ENCODE peak calls at places on chromosomes 1 and 21, in seven cellular contexts. Q is HCT116, T is SK-N-SH, W is K562, D is GM12878, X is H1, E is HepG2. A is an unnamed sample.

GRCh38 chr1:171984850-171985485 is 143.7 kb downstream of the DNM3 start:
- DNase-seq in Q (peak), T (peak), W (peak), D (no peak), X (no peak), E (peak), A (peak)

GRCh38 chr1:12127206-12127810 is 39.5 kb upstream of the TNFRSF1B start:
- DNase-seq in Q (no peak), T (no peak), W (no peak), D (no peak), X (no peak), E (no peak), A (no peak)

GRCh38 chr1:226702318-226702956 is 36.6 kb downstream of the ITPKB start:
- DNase-seq in Q (no peak), T (no peak), W (no peak), D (no peak), X (no peak), E (no peak), A (no peak)

GRCh38 chr1:226637147-226637935 is 88.8 kb downstream of the STUM start:
- DNase-seq in Q (no peak), T (no peak), W (peak), D (no peak), X (no peak), E (peak), A (no peak)

GRCh38 chr21:33661146-33661545 is 18.8 kb downstream of the ITSN1 start:
- DNase-seq in Q (no peak), T (no peak), W (no peak), D (no peak), X (no peak), E (no peak), A (no peak)

GRCh38 chr21:24738063-24738462 is 869.2 kb downstream of the MRPL39 start:
- DNase-seq in Q (no peak), T (no peak), W (no peak), D (no peak), X (no peak), E (no peak), A (no peak)

GRCh38 chr1:116286541-116286971 is 86.5 kb upstream of the ATP1A1 start:
- DNase-seq in Q (no peak), T (no peak), W (no peak), D (no peak), X (no peak), E (peak), A (no peak)

GRCh38 chr1:156705918-156706646 is 699 bp upstream of the CRABP2 start:
- DNase-seq in Q (no peak), T (peak), W (peak), D (no peak), X (peak), E (peak), A (peak)

GRCh38 chr1:156054500-156055342 is at the start of gene LAMTOR2:
- DNase-seq in Q (peak), T (peak), W (peak), D (peak), X (peak), E (peak), A (peak)

GRCh38 chr1:192476802-192477298 is 98.7 kb upstream of the RGS1 start:
- DNase-seq in Q (no peak), T (no peak), W (no peak), D (peak), X (no peak), E (no peak), A (no peak)

GRCh38 chr21:35843911-35844667 is 216.2 kb downstream of the SETD4 start:
- DNase-seq in Q (no peak), T (no peak), W (no peak), D (no peak), X (no peak), E (no peak), A (no peak)

GRCh38 chr1:163084330-163084729 is 15.2 kb downstream of the RGS4 start:
- DNase-seq in Q (no peak), T (no peak), W (no peak), D (no peak), X (no peak), E (no peak), A (no peak)

GRCh38 chr21:46122758-46123683 is 25.1 kb downstream of the COL6A2 start:
- DNase-seq in Q (no peak), T (peak), W (no peak), D (no peak), X (no peak), E (no peak), A (no peak)

GRCh38 chr1:203663294-203663693 is 36.7 kb downstream of the ATP2B4 start:
- DNase-seq in Q (peak), T (no peak), W (no peak), D (no peak), X (no peak), E (no peak), A (no peak)

GRCh38 chr1:46202975-46203737 is at the start of gene LURAP1:
- DNase-seq in Q (no peak), T (peak), W (peak), D (no peak), X (peak), E (no peak), A (peak)

GRCh38 chr1:203479646-203480045 is 4.0 kb downstream of the PRELP start:
- DNase-seq in Q (no peak), T (no peak), W (no peak), D (no peak), X (no peak), E (no peak), A (no peak)

GRCh38 chr1:196674908-196675307 is 23.1 kb downstream of the CFH start:
- DNase-seq in Q (no peak), T (no peak), W (no peak), D (no peak), X (no peak), E (no peak), A (peak)

GRCh38 chr1:166184897-166185296 is 18.1 kb upstream of the FAM78B start:
- DNase-seq in Q (no peak), T (no peak), W (no peak), D (no peak), X (no peak), E (no peak), A (no peak)
- TF ChIP-seq JUND in Q (no peak), T (no peak), W (no peak), D (no peak), X (no peak), E (no peak), A (no peak)

DNA sequence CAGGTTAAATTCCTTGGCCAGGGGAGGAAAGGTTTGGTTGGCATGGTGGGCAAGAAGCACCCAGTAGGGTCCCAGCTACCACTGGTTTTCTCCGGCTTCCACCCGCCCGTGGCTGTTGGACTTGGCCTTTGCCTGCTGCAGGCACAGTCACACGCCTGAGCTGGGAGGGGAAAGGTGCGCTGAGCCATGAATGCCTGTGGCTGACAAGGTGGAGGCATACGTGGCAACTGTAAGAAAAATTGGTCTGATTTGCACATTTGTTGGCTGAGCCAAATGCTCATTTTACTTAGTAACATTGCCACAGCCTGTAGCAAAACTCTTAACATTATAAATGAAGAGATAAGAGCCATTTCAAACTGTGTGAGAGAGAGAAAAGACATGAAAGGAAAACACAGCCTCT is 191.6 kb downstream of the PTPRC start:
- DNase-seq in Q (no peak), T (no peak), W (no peak), D (no peak), X (no peak), E (no peak), A (no peak)
- TF ChIP-seq JUND in Q (no peak), T (no peak), W (no peak), D (no peak), X (no peak), E (no peak), A (no peak)

DNA sequence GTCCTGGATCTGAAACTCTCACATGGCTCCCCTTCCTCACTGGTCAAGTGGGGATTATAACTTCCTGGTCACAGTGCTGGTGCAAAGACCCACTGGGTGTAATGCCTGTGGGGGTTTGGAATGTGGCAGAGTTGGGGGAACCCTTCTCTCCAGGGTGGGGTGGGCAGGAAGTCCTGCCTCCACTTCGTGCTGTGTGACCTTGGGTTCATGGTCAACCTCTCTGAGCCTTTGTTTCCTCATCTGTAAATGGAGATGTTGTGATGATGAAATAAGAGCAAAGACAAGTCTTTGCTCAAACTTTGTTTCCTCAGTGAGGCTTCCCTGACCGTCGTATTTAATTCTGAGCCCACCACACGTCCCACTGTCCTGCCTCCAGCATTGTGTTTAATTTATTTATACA is 564.7 kb downstream of the PTPRU start:
- DNase-seq in Q (no peak), T (peak), W (no peak), D (no peak), X (no peak), E (no peak), A (no peak)
- TF ChIP-seq JUND in Q (no peak), T (no peak), W (no peak), D (no peak), X (no peak), E (no peak), A (no peak)

DNA sequence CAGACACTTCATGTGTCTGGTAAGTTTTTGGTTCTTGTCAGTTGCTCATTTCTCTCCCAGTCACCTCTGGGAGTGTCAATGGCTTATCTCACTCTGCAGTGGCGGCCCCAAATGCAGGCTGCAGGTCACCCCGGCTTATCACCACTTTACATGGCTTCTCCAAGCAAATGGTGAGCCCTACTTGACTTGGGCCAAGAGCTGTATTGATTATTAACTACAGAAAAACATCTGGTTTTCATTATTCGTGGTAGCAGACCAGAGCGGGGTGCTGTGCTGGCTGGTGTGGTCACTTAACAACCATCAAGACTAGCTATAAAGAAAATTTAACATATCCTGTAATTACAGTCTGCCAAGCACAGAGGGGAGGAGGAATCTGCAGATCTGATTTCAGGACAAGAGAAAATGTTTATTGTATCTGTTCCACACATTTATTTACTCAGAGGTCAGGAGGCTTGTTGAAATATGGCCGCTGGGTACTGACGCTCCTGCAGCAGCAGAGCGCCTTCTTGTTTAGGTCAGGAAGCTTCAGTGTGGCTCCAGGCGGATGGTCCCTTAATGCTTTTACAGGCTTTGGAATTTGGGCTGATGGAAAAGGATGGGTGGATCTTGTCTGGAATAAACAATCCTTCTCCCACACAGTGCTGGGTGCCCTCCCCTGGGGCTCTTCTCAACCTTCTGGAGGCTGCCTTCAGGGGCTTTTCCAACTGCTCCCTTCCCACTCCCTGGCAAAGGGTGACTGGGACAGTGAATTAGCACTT is 87.8 kb downstream of the HLX start:
- DNase-seq in Q (no peak), T (peak), W (peak), D (no peak), X (no peak), E (no peak), A (no peak)
- TF ChIP-seq JUND in Q (no peak), T (no peak), W (peak), D (no peak), X (no peak), E (no peak), A (no peak)

A was measured in T47D.